ENCODE peak calls at places on chromosomes 2 and 18, in seven cellular contexts. S is tibial nerve, Z is body of pancreas, Y is A673, O is cardiac muscle cell, M is left ventricle myocardium inferior, D is BJ. Q is an unnamed sample.

GRCh38 chr2:237987263-237987662 is 20.4 kb downstream of the UBE2F start:
- DNase-seq in S (no peak), D (no peak), Y (no peak), O (no peak), Z (no peak), M (no peak), Q (no peak)

GRCh38 chr2:195574305-195574704 is 82.7 kb upstream of the SLC39A10 start:
- DNase-seq in D (no peak), O (no peak), S (no peak), Y (no peak), Z (no peak), M (no peak), Q (no peak)

GRCh38 chr18:64201781-64202180 is 52.9 kb upstream of the LINC00305 start:
- DNase-seq in Y (no peak), S (no peak), O (no peak), Z (no peak), M (no peak), D (no peak), Q (no peak)

GRCh38 chr2:286774-287392 is 1.0 kb downstream of the ALKAL2 start:
- DNase-seq in Y (no peak), Z (peak; percentile 60), S (no peak), D (no peak), M (no peak), O (no peak), Q (no peak)

GRCh38 chr2:99748344-99748743 is 258.5 kb upstream of the REV1 start:
- DNase-seq in Z (no peak), S (no peak), M (no peak), Y (no peak), O (no peak), D (no peak), Q (no peak)

GRCh38 chr18:59266459-59266858 is 6.8 kb downstream of the RAX start:
- DNase-seq in O (no peak), S (no peak), Z (no peak), M (no peak), D (no peak), Y (no peak), Q (no peak)

GRCh38 chr2:173607601-173608311 is 253.1 kb downstream of the CDCA7 start:
- DNase-seq in O (no peak), Y (no peak), D (no peak), S (no peak), M (peak; percentile 16), Z (peak; percentile 12), Q (no peak)

GRCh38 chr2:173669271-173669853 is 295.8 kb downstream of the SP3 start:
- DNase-seq in Y (no peak), S (no peak), Z (no peak), M (no peak), D (peak; percentile 13), O (no peak), Q (no peak)

GRCh38 chr2:37506407-37507068 is 162.1 kb downstream of the QPCT start:
- DNase-seq in M (no peak), Z (peak; percentile 2), S (no peak), D (no peak), Y (no peak), O (peak; percentile 86), Q (no peak)

GRCh38 chr18:70371085-70371735 is 82.4 kb downstream of the SOCS6 start:
- DNase-seq in S (no peak), D (no peak), Y (no peak), M (no peak), Z (no peak), O (no peak), Q (no peak)

GRCh38 chr2:169526451-169526850 is 16.9 kb downstream of the KLHL41 start:
- DNase-seq in Z (no peak), Y (no peak), S (no peak), O (no peak), D (no peak), M (no peak), Q (no peak)

GRCh38 chr2:223991611-223992010 is 34.3 kb downstream of the MRPL44 start:
- DNase-seq in M (no peak), Z (no peak), S (no peak), D (no peak), O (no peak), Y (no peak), Q (no peak)

GRCh38 chr2:223993634-223994232 is 36.5 kb downstream of the MRPL44 start:
- DNase-seq in D (no peak), M (peak; percentile 23), S (peak; percentile 55), O (peak; percentile 78), Y (peak; percentile 92), Z (peak; percentile 79), Q (no peak)

GRCh38 chr2:223997938-223998337 is 40.7 kb downstream of the MRPL44 start:
- DNase-seq in D (no peak), M (no peak), S (no peak), Y (no peak), Z (no peak), O (no peak), Q (no peak)

GRCh38 chr2:223995569-223995968 is 38.3 kb downstream of the MRPL44 start:
- DNase-seq in S (no peak), D (peak; percentile 18), O (no peak), Z (no peak), M (no peak), Y (peak; percentile 54), Q (no peak)

DNA sequence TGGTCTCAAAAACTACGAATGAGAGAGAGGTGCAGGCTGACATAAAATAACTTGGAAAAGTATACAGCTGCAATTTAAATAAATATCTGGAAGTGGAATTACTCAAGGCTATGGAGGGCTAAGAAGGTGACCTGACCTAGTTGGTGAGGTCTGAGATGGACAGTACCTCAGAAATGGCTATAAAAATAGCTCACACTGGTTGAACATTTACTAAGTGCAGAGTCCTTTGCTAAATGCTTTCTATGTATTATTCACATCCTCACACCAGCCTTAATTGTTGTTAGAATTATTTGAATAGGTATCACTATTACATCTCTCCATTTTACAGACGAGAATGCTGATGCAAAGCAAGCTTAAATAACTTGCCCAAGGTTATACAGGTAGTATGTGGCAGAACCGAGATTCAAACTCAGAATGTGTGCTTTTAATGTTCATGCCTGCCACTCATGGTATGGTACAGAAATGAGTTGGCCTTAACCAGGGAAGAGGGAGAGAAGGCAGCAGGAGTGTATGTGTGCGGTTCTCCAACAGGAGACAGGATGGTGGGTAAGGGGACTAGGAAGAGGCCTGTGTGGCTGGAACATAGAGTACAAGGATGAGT is 37.4 kb downstream of the MRPL44 start:
- DNase-seq in O (no peak), S (no peak), M (no peak), D (no peak), Y (no peak), Z (no peak), Q (no peak)
- H3K36me3 ChIP-seq in O (no peaks in the 10 kb centered on the region), S (no peaks in the 10 kb centered on the region), M (no peaks in the 10 kb centered on the region), D (peaks cover 31% of the 10 kb centered on the region), Y (peaks cover 50% of the 10 kb centered on the region), Z (no peaks in the 10 kb centered on the region), Q (no peaks in the 10 kb centered on the region)

GRCh38 chr2:1766400-1766799 is 22.1 kb upstream of the PXDN start:
- DNase-seq in O (no peak), S (no peak), D (no peak), Y (no peak), Z (no peak), M (no peak), Q (no peak)
- TF ChIP-seq CTCF in O (no peak), S (no peak), D (no peak), Y (no peak), Z (no peak), M (no peak), Q (no peak)

GRCh38 chr2:199335502-199335901 is 122.2 kb downstream of the SATB2 start:
- DNase-seq in S (no peak), M (no peak), Z (no peak), Y (no peak), O (no peak), D (no peak), Q (no peak)
- H3K4me3 ChIP-seq in S (no peak overlapping the region), M (no peak overlapping the region), Z (no peak overlapping the region), Y (no peak overlapping the region), O (no peak overlapping the region), D (no peak overlapping the region), Q (no peak overlapping the region)

GRCh38 chr2:38568724-38569478 is 33.8 kb downstream of the HNRNPLL start:
- DNase-seq in Y (no peak), S (no peak), O (no peak), D (no peak), Z (no peak), M (no peak), Q (no peak)

GRCh38 chr2:38560092-38560491 is 42.6 kb downstream of the HNRNPLL start:
- DNase-seq in D (no peak), S (no peak), Y (no peak), Z (no peak), O (no peak), M (no peak), Q (no peak)

GRCh38 chr2:38571186-38571585 is 31.5 kb downstream of the HNRNPLL start:
- DNase-seq in O (no peak), M (no peak), Y (no peak), Z (no peak), S (no peak), D (no peak), Q (no peak)

GRCh38 chr2:38565333-38565732 is 37.4 kb downstream of the HNRNPLL start:
- DNase-seq in D (no peak), Y (no peak), M (no peak), S (no peak), O (no peak), Z (no peak), Q (no peak)
- H3K36me3 ChIP-seq in D (peaks cover 5% of the 10 kb centered on the region), Y (peaks cover 64% of the 10 kb centered on the region), M (peaks cover 86% of the 10 kb centered on the region), S (no peaks in the 10 kb centered on the region), O (peaks cover 65% of the 10 kb centered on the region), Z (peaks cover 14% of the 10 kb centered on the region), Q (peaks cover 69% of the 10 kb centered on the region)

DNA sequence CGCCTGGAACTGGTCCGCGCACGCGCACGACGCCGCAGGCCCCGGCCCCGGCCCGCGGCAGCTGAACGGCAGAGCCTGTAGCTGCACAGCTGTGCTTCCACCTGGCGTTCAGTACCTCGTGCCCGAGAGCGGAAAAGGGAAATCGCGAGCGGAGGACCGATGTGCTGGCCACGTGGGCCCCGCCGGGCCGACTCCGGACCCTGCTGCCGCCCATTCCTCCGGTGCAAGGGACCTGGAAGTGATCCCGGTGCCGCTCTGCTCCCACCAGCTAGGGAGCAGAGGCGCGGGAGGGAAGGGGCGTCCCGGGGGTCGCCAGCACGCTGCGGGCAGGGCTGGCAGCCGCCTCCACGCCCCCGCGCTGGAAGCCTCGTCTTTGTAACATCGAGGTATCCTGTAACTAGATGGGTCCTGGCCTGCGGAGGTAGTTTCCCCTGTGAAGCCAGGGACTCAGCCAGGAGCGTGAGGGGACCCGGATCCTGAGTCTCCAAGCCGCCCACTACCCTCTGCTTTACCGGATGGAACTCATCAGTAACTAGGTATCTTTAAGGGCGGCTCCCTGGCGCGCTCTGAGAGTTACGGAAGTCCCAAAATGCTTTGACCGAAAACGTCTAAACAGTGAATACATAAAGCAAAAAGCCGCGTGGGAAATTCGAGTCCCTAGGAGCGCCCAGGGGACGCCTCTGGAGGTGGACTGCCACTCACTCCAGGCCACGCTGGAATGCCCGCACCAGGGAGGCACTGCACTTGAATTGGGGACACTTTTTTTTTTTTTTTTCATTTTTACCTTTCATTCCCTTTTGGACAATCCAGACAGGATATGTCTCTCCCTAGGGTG is 736 bp upstream of the ODC1 start:
- DNase-seq in S (no peak), D (peak; percentile 28), M (peak; percentile 88), Z (peak; percentile 93), O (peak; percentile 93), Y (peak; percentile 53), Q (peak; percentile 89)
- TF ChIP-seq CTCF in S (no peak), D (peak; percentile 21), M (peak; percentile 28), Z (no peak), O (peak; percentile 12), Y (peak; percentile 19), Q (no peak)

GRCh38 chr2:181962142-181962541 is 23.5 kb upstream of the PPP1R1C start:
- DNase-seq in Z (no peak), Y (no peak), O (no peak), S (no peak), M (no peak), D (no peak), Q (no peak)
- H3K4me3 ChIP-seq in Z (no peak overlapping the region), Y (no peak overlapping the region), O (no peak overlapping the region), S (no peak overlapping the region), M (no peak overlapping the region), D (no peak overlapping the region), Q (no peak overlapping the region)

Q was measured in gastrocnemius medialis.